ENCODE peak calls at places on chromosomes 13 and 19, in ten cellular contexts. D is activated CD4-positive, CD25-positive, alpha-beta regulatory T cell treated with anti-CD3 and anti-CD28 coated beads, Interleukin-2, amount 50 U/mL, for 16 hours; Z is fibroblast of the aortic adventitia; F is NCI-H1105 treated with DMSO at 0.1 percent for 48 hours; I is substantia nigra; K is skeletal muscle cell; H is naive thymus-derived CD4-positive, alpha-beta T cell; A is memory B cell; L is stomach; U is neural crest cell. P is an unnamed sample.
A peak's percentile ranks its signal among the peaks of the same experiment; 100 is the strongest.

GRCh38 chr13:74450976-74451375 is 316.8 kb upstream of the KLF12 start:
- DNase-seq in L (no peak), U (no peak), K (no peak), F (no peak), H (no peak), A (no peak), I (no peak), D (no peak), Z (peak; percentile 43), P (no peak)

GRCh38 chr19:53871448-53871847 is 3.8 kb downstream of the MYADM start:
- DNase-seq in A (peak; percentile 34), F (no peak), I (no peak), H (no peak), U (no peak), D (no peak), Z (no peak), K (no peak), L (no peak), P (no peak)

GRCh38 chr19:44476559-44477408 is 23.5 kb downstream of the ZNF180 start:
- DNase-seq in U (no peak), I (no peak), H (peak; percentile 14), D (no peak), L (no peak), Z (peak; percentile 21), A (no peak), F (peak; percentile 27), K (no peak), P (peak; percentile 15)

GRCh38 chr19:3671680-3672574 is 28.3 kb downstream of the PIP5K1C start:
- DNase-seq in A (no peak), K (no peak), L (no peak), Z (peak; percentile 25), F (no peak), D (no peak), H (no peak), U (no peak), I (no peak), P (no peak)

GRCh38 chr13:21516806-21517205 is 57.7 kb upstream of the ZDHHC20 start:
- DNase-seq in H (no peak), Z (no peak), L (no peak), U (no peak), K (no peak), D (no peak), I (no peak), F (no peak), A (no peak), P (no peak)

GRCh38 chr19:1073063-1073955 is 6.3 kb downstream of the ARHGAP45 start:
- DNase-seq in K (no peak), H (peak; percentile 44), D (no peak), I (no peak), U (no peak), Z (no peak), L (no peak), F (no peak), A (no peak), P (no peak)

GRCh38 chr19:20478936-20479335 is 86.6 kb downstream of the ZNF737 start:
- DNase-seq in A (no peak), U (no peak), H (no peak), F (no peak), L (no peak), Z (no peak), I (no peak), D (no peak), K (no peak), P (no peak)

GRCh38 chr19:54248016-54248601 is 5.5 kb upstream of the LILRA6 start:
- DNase-seq in U (no peak), D (no peak), K (peak; percentile 4), L (no peak), F (no peak), Z (no peak), I (no peak), A (no peak), H (peak; percentile 10), P (no peak)

GRCh38 chr19:31351212-31352193 is 2.3 kb upstream of the TSHZ3 start:
- DNase-seq in U (no peak), A (no peak), H (no peak), L (no peak), F (peak; percentile 32), Z (peak; percentile 70), I (no peak), D (no peak), K (no peak), P (no peak)

GRCh38 chr19:51799998-51800848 is 5.3 kb downstream of the FPR3 start:
- DNase-seq in D (no peak), K (no peak), A (no peak), F (no peak), H (no peak), L (no peak), Z (peak; percentile 93), I (no peak), U (no peak), P (no peak)

GRCh38 chr13:35157143-35157755 is 215.2 kb downstream of the NBEA start:
- DNase-seq in L (no peak), K (no peak), H (peak; percentile 20), Z (peak; percentile 79), D (no peak), U (peak; percentile 39), A (peak; percentile 15), I (no peak), F (peak; percentile 44), P (peak; percentile 47)

GRCh38 chr19:41321600-41322270 is 11.8 kb downstream of the CCDC97 start:
- DNase-seq in H (no peak), D (no peak), L (no peak), Z (peak; percentile 75), I (no peak), F (no peak), K (no peak), U (peak; percentile 63), A (no peak), P (peak; percentile 54)

GRCh38 chr19:38039966-38040365 is 133.0 kb downstream of the SIPA1L3 start:
- DNase-seq in H (no peak), Z (peak; percentile 60), L (no peak), F (no peak), D (no peak), A (no peak), K (peak; percentile 88), U (no peak), I (no peak), P (no peak)

GRCh38 chr13:107289540-107289939 is 721.6 kb upstream of the ARGLU1 start:
- DNase-seq in U (no peak), F (no peak), I (no peak), D (no peak), K (no peak), Z (no peak), L (no peak), A (no peak), H (no peak), P (no peak)

GRCh38 chr13:53743906-53744305 is 715.3 kb downstream of the OLFM4 start:
- DNase-seq in L (no peak), I (no peak), K (no peak), Z (no peak), F (no peak), U (no peak), D (no peak), A (no peak), H (no peak), P (no peak)

GRCh38 chr13:40275636-40276035 is 390.8 kb downstream of the FOXO1 start:
- DNase-seq in L (no peak), U (no peak), A (no peak), D (no peak), F (no peak), I (no peak), H (no peak), Z (peak; percentile 28), K (no peak), P (no peak)

GRCh38 chr19:10074153-10074552 is 12.0 kb upstream of the SHFL start:
- DNase-seq in H (peak; percentile 55), A (no peak), D (no peak), F (no peak), L (no peak), Z (peak; percentile 29), I (no peak), K (no peak), U (no peak), P (no peak)

GRCh38 chr19:1111641-1112253 is 8.0 kb downstream of the GPX4 start:
- DNase-seq in Z (no peak), L (no peak), A (no peak), I (no peak), F (no peak), U (no peak), K (no peak), D (no peak), H (no peak), P (no peak)

GRCh38 chr19:708154-709141 is at the start of gene PALM:
- DNase-seq in L (peak; percentile 29), I (no peak), D (no peak), F (peak; percentile 21), Z (no peak), K (no peak), A (no peak), H (no peak), U (peak; percentile 47), P (peak; percentile 13)

GRCh38 chr19:16441661-16442071 is 30.1 kb downstream of the EPS15L1 start:
- DNase-seq in H (no peak), U (peak; percentile 59), K (no peak), D (no peak), L (no peak), A (no peak), I (no peak), Z (no peak), F (no peak), P (no peak)

GRCh38 chr13:114339779-114340534 is 25.7 kb downstream of the CHAMP1 start:
- DNase-seq in I (no peak), A (no peak), L (peak; percentile 53), F (peak; percentile 79), H (peak; percentile 55), U (no peak), D (no peak), Z (peak; percentile 53), K (no peak), P (peak; percentile 61)

GRCh38 chr19:33394006-33394722 is 20.7 kb downstream of the CEBPG start:
- DNase-seq in K (peak; percentile 37), H (no peak), A (no peak), Z (peak; percentile 86), I (no peak), F (no peak), U (no peak), D (no peak), L (no peak), P (no peak)

GRCh38 chr19:13038306-13039210 is 43.3 kb downstream of the NFIX start:
- DNase-seq in F (no peak), L (no peak), A (no peak), Z (no peak), H (no peak), D (no peak), K (no peak), U (no peak), I (no peak), P (no peak)

GRCh38 chr19:35645680-35646511 is 2.2 kb upstream of the COX6B1 start:
- DNase-seq in K (no peak), L (no peak), A (no peak), H (no peak), F (no peak), U (no peak), I (no peak), Z (no peak), D (no peak), P (no peak)

GRCh38 chr13:25171517-25172302 is at the start of gene AMER2:
- DNase-seq in K (no peak), Z (peak; percentile 4), U (peak; percentile 55), A (peak; percentile 25), D (no peak), F (peak; percentile 37), L (no peak), I (peak; percentile 55), H (no peak), P (peak; percentile 78)

GRCh38 chr19:40560092-40560507 is 16.6 kb upstream of the SHKBP1 start:
- DNase-seq in Z (no peak), D (no peak), H (no peak), U (no peak), K (no peak), I (no peak), F (no peak), L (no peak), A (no peak), P (no peak)

GRCh38 chr19:42249149-42249750 is 5.7 kb downstream of the ERF start:
- DNase-seq in I (no peak), D (no peak), A (no peak), K (no peak), L (no peak), U (no peak), Z (no peak), F (no peak), H (no peak), P (no peak)

P was measured in NCI-H146.